ENCODE peak calls at places on chromosomes 7 and 10, in four cellular contexts. N is A549, E is ovary, J is endothelial cell of umbilical vein. I is an unnamed sample.

GRCh38 chr10:119209050-119209735 is 1.8 kb downstream of the GRK5 start:
- DNase-seq in N (peak), E (peak), J (peak), I (peak)

GRCh38 chr7:27627146-27627545 is 35.5 kb downstream of the HIBADH start:
- DNase-seq in E (no peak), J (no peak), N (no peak), I (no peak)

GRCh38 chr10:113059001-113059780 is 109.1 kb downstream of the TCF7L2 start:
- DNase-seq in N (no peak), E (peak), J (peak), I (no peak)

GRCh38 chr10:100377830-100378229 is 30.8 kb downstream of the SCD start:
- DNase-seq in J (no peak), N (no peak), E (no peak), I (no peak)

GRCh38 chr10:21494221-21495001 is 31.1 kb downstream of the SKIDA1 start:
- DNase-seq in N (no peak), E (peak), J (peak), I (no peak)

GRCh38 chr7:3482147-3482921 is 181.3 kb downstream of the SDK1 start:
- DNase-seq in N (peak), E (no peak), J (peak), I (no peak)

GRCh38 chr7:2934211-2934731 is 90.2 kb upstream of the GNA12 start:
- DNase-seq in J (peak), N (peak), E (no peak), I (no peak)

GRCh38 chr7:151682831-151683614 is 163.3 kb upstream of the RHEB start:
- DNase-seq in N (no peak), J (no peak), E (no peak), I (peak)

GRCh38 chr7:81284576-81284975 is 365.7 kb upstream of the SEMA3C start:
- DNase-seq in N (no peak), J (peak), E (no peak), I (no peak)

GRCh38 chr10:63208981-63209380 is 75.9 kb downstream of the NRBF2 start:
- DNase-seq in E (no peak), J (peak), N (no peak), I (no peak)

GRCh38 chr7:139683137-139683871 is 94.5 kb downstream of the HIPK2 start:
- DNase-seq in N (no peak), E (no peak), J (no peak), I (no peak)

GRCh38 chr10:49572594-49573114 is 33.7 kb upstream of the ERCC6 start:
- DNase-seq in E (no peak), J (no peak), N (no peak), I (no peak)

GRCh38 chr7:57642730-57643129 is 192.8 kb downstream of the ZNF716 start:
- DNase-seq in N (no peak), E (no peak), J (no peak), I (no peak)

GRCh38 chr10:68202965-68203358 is 29.0 kb downstream of the ATOH7 start:
- DNase-seq in N (no peak), E (no peak), J (peak), I (no peak)

GRCh38 chr10:44994752-44995530 is 5.8 kb upstream of the ZNF22 start:
- DNase-seq in E (peak), N (no peak), J (no peak), I (peak)

GRCh38 chr10:130333185-130333584 is 197.0 kb downstream of the GLRX3 start:
- DNase-seq in N (no peak), J (no peak), E (no peak), I (no peak)

GRCh38 chr7:117827861-117828260 is 45.4 kb downstream of the CTTNBP2 start:
- DNase-seq in N (no peak), J (peak), E (no peak), I (no peak)

GRCh38 chr7:114660007-114660406 is 245.4 kb downstream of the FOXP2 start:
- DNase-seq in E (no peak), J (no peak), N (no peak), I (no peak)

GRCh38 chr10:24449334-24449740 is 240.4 kb downstream of the KIAA1217 start:
- DNase-seq in N (no peak), E (no peak), J (peak), I (no peak)

GRCh38 chr7:52017802-52018679 is 701.4 kb upstream of the COBL start:
- DNase-seq in N (peak), J (peak), E (no peak), I (no peak)

GRCh38 chr10:123139521-123140163 is 3.9 kb downstream of the HMX3 start:
- DNase-seq in E (no peak), J (no peak), N (peak), I (no peak)

GRCh38 chr10:22314852-22315251 is 1.3 kb upstream of the COMMD3 start:
- DNase-seq in N (no peak), J (no peak), E (no peak), I (no peak)

GRCh38 chr10:6142644-6143043 is 53.8 kb downstream of the RBM17 start:
- DNase-seq in J (no peak), N (no peak), E (no peak), I (no peak)

GRCh38 chr10:6140141-6140841 is 51.5 kb downstream of the RBM17 start:
- DNase-seq in N (no peak), J (no peak), E (no peak), I (no peak)

GRCh38 chr10:6143128-6143527 is 54.3 kb downstream of the RBM17 start:
- DNase-seq in J (no peak), E (no peak), N (no peak), I (no peak)

GRCh38 chr10:6140965-6141295 is 52.1 kb downstream of the RBM17 start:
- DNase-seq in E (no peak), N (no peak), J (no peak), I (peak)

DNA sequence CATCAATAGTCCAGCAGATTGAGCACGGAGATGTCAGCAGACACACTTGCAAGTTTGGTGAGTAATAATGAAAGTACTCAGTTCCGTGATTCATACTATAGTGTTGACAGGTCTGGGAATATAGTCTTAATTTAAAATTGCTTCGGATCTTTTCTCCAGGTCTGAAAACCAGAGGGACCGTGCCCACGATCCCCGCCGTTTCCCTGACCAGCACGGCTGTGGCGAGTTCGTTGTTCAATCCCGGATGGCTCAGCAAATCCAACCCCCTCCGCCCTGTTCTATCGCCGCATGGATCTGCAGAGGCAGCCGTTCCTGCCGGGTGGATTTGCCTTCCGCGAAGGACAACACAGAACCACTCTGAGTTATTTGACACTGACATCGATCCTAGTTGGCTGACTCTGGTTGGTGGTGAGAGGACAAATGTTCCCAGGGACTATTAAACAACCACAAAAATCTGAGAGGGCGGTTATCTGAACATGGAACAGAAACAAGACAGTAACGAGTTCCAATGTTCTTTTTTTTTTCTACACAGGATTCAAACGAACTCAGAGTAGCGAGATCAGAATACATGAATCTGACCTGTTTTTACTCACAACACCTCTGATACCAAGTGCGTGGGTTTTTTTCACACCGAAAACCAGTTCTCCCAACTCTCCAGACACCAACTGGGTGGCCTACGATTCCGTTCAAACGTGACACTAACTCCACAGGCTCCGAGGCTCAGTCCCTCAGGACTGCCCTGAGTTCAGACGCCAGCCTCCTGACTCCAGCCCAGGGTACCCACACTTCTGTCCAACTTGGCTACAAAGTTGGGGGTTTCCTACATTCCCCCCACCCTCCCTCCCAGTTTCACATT is 52.7 kb downstream of the RBM17 start:
- DNase-seq in E (no peak), N (peak), J (no peak), I (peak)
- TF ChIP-seq POLR2A in E (no peak), N (no peak), J (no peak), I (peak)

GRCh38 chr10:25639646-25640045 is 294.4 kb upstream of the MYO3A start:
- DNase-seq in E (no peak), N (no peak), J (no peak), I (no peak)
- TF ChIP-seq POLR2A in E (no peak), N (no peak), J (no peak), I (no peak)

DNA sequence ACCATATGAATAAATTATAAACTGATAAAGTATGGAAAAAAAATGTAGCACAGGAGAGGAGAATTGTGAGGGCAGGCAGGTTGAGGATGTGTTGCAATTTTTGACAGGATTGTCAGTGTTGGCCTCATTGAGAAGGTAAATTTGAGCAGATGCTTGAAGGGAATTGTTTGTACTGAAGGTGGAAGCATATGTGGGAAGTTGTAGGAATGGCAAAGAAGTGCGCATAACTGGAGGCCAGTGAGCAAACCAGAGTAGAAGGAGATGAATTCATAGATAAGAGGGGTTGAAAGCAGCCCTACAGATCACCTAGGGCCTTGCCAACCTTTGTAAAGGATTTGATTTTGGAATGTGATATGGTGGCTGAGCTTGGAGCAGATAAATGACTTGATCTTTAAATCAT is 6.4 kb downstream of the DNAJB9 start:
- DNase-seq in E (no peak), N (no peak), J (no peak), I (no peak)
- TF ChIP-seq POLR2A in E (no peak), N (no peak), J (no peak), I (no peak)

GRCh38 chr7:64312826-64313225 is 935 bp upstream of the ZNF736 start:
- DNase-seq in E (peak), J (no peak), N (no peak), I (no peak)

GRCh38 chr7:64310426-64310825 is 3.3 kb upstream of the ZNF736 start:
- DNase-seq in E (no peak), N (no peak), J (no peak), I (no peak)

GRCh38 chr7:64308019-64308275 is 5.8 kb upstream of the ZNF736 start:
- DNase-seq in E (peak), J (no peak), N (no peak), I (no peak)

GRCh38 chr7:64307254-64308018 is 6.3 kb upstream of the ZNF736 start:
- DNase-seq in J (peak), E (peak), N (no peak), I (peak)
- TF ChIP-seq POLR2A in J (no peak), E (peak), N (no peak), I (peak)

DNA sequence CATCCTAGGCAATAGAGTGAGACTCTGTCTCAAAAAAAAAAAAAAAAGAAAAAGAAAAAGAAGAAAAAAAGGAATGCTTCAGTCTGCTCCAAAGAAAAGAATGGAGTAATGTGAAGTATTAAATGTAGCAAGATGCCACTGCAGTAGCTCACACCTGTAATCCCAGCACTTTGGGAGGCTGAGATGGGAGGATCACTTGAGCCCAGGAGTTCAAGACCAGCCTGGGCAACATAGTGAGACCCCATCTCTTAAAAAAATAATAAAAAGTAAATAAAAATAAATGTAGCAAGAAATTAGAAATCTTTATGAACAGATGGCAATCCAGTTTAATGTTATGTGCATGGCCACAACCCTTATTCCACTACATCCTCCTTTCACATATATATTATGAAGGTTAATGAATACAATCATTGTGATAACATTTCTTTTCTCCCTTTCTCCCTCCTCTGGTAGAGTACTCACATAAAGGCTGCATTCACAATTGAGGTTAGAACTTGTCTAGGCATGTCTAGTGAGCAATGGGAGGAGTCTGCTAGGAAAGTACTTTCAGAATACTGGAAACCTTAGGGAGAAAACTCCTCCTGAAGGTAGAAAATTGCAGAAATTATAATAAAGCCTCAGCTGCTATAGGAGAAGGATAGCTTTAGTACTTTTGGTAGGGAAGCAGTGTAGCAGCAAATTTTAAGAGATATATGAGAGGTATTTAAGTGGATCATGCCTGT is 20.4 kb downstream of the KLLN start:
- DNase-seq in J (peak), N (no peak), E (no peak), I (no peak)
- TF ChIP-seq POLR2A in J (no peak), N (no peak), E (no peak), I (no peak)

GRCh38 chr7:79452495-79453265 is 787 bp downstream of the MAGI2 start:
- DNase-seq in N (peak), J (peak), E (peak), I (no peak)

GRCh38 chr7:79451580-79451979 is 1.9 kb downstream of the MAGI2 start:
- DNase-seq in J (no peak), E (no peak), N (no peak), I (no peak)

GRCh38 chr7:79453558-79454324 is at the start of gene MAGI2:
- DNase-seq in N (no peak), E (peak), J (peak), I (peak)

GRCh38 chr7:79453266-79453557 is 255 bp downstream of the MAGI2 start:
- DNase-seq in N (peak), E (no peak), J (no peak), I (no peak)

DNA sequence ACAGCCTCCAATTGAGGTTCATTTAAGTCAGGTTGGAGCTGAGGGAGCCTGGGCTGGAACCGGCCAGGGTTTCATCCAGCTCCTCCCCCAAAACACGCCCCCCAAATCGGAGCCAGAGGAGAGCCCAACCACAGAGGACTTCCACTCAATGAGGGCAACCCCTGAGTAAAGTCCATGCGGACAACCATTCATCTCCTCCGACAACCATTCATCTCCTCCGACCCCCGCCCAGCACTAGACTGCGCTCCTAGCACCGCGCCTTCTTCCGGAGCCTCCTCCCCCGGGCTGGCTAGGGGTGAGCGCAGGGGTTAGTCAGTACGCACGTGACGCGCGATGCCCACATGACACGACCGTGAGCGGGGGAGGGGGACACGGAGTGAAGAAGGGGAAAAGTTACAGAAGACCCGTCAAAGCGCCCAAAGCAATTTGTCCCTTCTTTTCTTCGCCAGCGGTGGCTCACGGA is 1.4 kb downstream of the MAGI2 start:
- DNase-seq in J (peak), E (peak), N (peak), I (peak)
- TF ChIP-seq POLR2A in J (peak), E (peak), N (peak), I (peak)

DNA sequence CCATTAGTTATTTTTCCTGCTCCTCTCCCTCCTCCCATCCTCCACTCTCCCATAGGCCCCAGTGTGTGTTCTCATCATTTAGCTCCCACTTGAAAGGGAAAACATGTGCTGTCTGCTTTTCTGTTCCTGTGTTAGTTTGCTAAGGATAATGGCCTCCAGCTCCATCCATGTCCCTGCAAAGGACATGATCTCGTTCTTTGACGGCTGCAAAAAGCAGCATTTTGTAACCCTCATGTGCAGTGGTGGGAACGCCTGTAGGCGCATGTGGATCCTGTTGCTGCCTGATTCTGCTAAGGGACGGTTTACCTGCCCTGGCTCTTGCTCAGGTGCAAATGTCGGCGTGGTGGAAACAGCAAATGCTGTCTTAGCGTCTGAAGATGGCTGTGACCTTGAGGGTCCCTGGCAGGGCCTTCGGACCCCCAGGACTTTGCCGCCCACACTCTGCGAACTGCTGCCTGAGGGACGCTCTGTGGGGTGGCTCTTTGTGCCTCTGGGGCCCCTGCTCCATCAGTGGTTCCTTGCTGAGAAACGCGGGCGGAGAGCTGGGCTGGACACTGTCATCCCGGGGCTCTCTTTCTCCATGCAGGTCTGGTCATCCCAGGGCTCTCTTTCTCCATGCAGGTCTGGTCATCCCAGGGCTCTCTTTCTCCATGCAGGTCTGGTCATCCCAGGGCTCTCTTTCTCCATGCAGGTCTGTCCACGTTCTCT is 5.5 kb upstream of the MTG1 start:
- DNase-seq in E (peak), J (no peak), N (no peak), I (no peak)
- TF ChIP-seq POLR2A in E (no peak), J (no peak), N (no peak), I (no peak)

DNA sequence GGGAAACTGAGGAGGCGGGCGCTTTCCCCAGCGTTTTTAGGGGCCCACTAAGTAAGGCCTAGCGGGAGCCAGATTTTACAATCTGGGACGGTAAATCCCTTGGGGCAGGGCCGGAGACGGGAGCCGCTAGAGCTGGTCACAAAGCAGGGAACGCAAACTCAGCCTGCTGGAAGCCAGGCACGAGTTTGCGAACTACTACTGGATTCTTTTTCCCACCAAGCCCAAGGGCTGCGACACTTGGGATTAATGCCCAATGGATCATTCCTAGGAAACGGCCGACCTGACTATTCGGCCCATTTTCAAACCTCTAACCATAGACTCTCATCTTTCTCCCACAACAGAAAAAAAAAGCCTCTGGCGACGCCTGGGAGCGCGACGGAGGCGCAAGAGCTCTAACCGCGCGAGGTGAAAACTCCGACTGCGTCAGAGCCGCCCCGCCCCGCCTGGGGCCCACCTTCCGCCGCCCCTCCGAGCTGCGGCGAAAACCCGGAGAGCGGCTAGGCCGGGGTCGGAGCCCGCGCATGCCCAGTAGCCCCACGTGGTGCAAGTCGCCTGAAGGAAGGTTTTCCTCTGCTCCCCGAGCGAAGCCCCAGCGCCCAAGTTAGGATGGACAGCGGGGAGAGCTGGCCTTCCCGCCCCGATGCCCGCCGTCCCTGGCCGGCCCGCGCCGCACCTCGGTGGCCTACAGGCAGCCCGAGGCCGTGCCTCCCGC is 554 bp upstream of the SGMS1 start:
- DNase-seq in N (peak), J (peak), E (peak), I (peak)
- TF ChIP-seq POLR2A in N (peak), J (peak), E (peak), I (peak)

GRCh38 chr10:127552446-127552845 is 3.3 kb downstream of the NPS start:
- DNase-seq in J (no peak), N (no peak), E (no peak), I (no peak)

GRCh38 chr10:127553431-127553830 is 4.3 kb downstream of the NPS start:
- DNase-seq in N (no peak), E (no peak), J (no peak), I (no peak)

GRCh38 chr10:127549009-127549408 is at the start of gene NPS:
- DNase-seq in E (no peak), N (no peak), J (no peak), I (no peak)

GRCh38 chr10:127547997-127548396 is 1.1 kb upstream of the NPS start:
- DNase-seq in N (no peak), E (no peak), J (no peak), I (no peak)

DNA sequence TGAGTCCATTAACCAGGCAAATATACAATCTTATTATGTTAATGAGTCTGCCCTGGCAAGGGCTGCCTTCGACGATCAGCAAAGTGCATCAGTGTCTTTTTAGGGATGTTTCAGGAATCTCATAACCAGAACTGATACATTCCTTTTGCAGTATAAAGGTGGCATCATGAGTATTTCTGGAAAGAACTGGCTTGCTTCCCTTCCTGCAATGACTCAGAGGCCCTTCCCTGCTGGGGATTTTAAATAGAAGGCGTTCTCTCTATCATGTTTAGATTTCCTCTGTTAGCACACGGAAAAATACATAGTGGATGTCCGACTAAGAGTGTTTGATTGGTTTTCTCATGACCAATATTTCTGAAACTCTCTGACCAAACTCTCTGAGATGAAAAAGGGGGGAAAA is 1.8 kb downstream of the NPS start:
- DNase-seq in J (no peak), E (no peak), N (no peak), I (no peak)
- TF ChIP-seq POLR2A in J (no peak), E (no peak), N (no peak), I (no peak)